ENCODE peak calls at places on chromosomes 2 and 18, in seven cellular contexts. One of them, this sample, is unnamed.

GRCh38 chr18:65091737-65092329 is 659.0 kb upstream of the CDH7 start:
- DNase-seq in stomach: no peak
- DNase-seq in GM12891: no peak
- DNase-seq in transverse colon: no peak
- DNase-seq in A549: peak
- DNase-seq in H54: no peak
- DNase-seq in IMR-90: peak
- DNase-seq in this sample: peak

GRCh38 chr2:238228700-238229099 is 11.1 kb downstream of the HES6 start:
- DNase-seq in stomach: peak
- DNase-seq in GM12891: no peak
- DNase-seq in transverse colon: no peak
- DNase-seq in A549: no peak
- DNase-seq in H54: no peak
- DNase-seq in IMR-90: peak
- DNase-seq in this sample: no peak

GRCh38 chr2:238498691-238499295 is 72.1 kb downstream of the ASB1 start:
- DNase-seq in stomach: peak
- DNase-seq in GM12891: no peak
- DNase-seq in transverse colon: no peak
- DNase-seq in A549: no peak
- DNase-seq in H54: no peak
- DNase-seq in IMR-90: no peak
- DNase-seq in this sample: no peak

GRCh38 chr18:25650201-25650941 is 298.4 kb upstream of the ZNF521 start:
- DNase-seq in stomach: no peak
- DNase-seq in GM12891: no peak
- DNase-seq in transverse colon: no peak
- DNase-seq in A549: no peak
- DNase-seq in H54: no peak
- DNase-seq in IMR-90: peak
- DNase-seq in this sample: no peak

GRCh38 chr2:61670591-61671503 is 132.7 kb upstream of the XPO1 start:
- DNase-seq in stomach: peak
- DNase-seq in GM12891: no peak
- DNase-seq in transverse colon: peak
- DNase-seq in A549: peak
- DNase-seq in H54: no peak
- DNase-seq in IMR-90: peak
- DNase-seq in this sample: no peak

GRCh38 chr2:146985753-146986152 is 859.1 kb upstream of the ACVR2A start:
- DNase-seq in stomach: no peak
- DNase-seq in GM12891: no peak
- DNase-seq in transverse colon: no peak
- DNase-seq in A549: no peak
- DNase-seq in H54: no peak
- DNase-seq in IMR-90: no peak
- DNase-seq in this sample: no peak

GRCh38 chr2:21740529-21740928 is 616.8 kb downstream of the TDRD15 start:
- DNase-seq in stomach: no peak
- DNase-seq in GM12891: no peak
- DNase-seq in transverse colon: no peak
- DNase-seq in A549: no peak
- DNase-seq in H54: no peak
- DNase-seq in IMR-90: peak
- DNase-seq in this sample: no peak

GRCh38 chr2:126901459-126901858 is 2.8 kb downstream of the TEX51 start:
- DNase-seq in stomach: peak
- DNase-seq in GM12891: no peak
- DNase-seq in transverse colon: no peak
- DNase-seq in A549: no peak
- DNase-seq in H54: no peak
- DNase-seq in IMR-90: no peak
- DNase-seq in this sample: no peak

GRCh38 chr18:68456985-68457384 is 257.9 kb downstream of the TMX3 start:
- DNase-seq in stomach: no peak
- DNase-seq in GM12891: no peak
- DNase-seq in transverse colon: no peak
- DNase-seq in A549: no peak
- DNase-seq in H54: no peak
- DNase-seq in IMR-90: peak
- DNase-seq in this sample: no peak

GRCh38 chr2:179965291-179965690 is 41.8 kb downstream of the CWC22 start:
- DNase-seq in stomach: no peak
- DNase-seq in GM12891: no peak
- DNase-seq in transverse colon: no peak
- DNase-seq in A549: no peak
- DNase-seq in H54: no peak
- DNase-seq in IMR-90: no peak
- DNase-seq in this sample: no peak

GRCh38 chr2:138724296-138724695 is 55.9 kb downstream of the NXPH2 start:
- DNase-seq in stomach: no peak
- DNase-seq in GM12891: no peak
- DNase-seq in transverse colon: no peak
- DNase-seq in A549: no peak
- DNase-seq in H54: no peak
- DNase-seq in IMR-90: no peak
- DNase-seq in this sample: no peak

GRCh38 chr18:10559566-10560456 is 34.0 kb downstream of the NAPG start:
- DNase-seq in stomach: no peak
- DNase-seq in GM12891: peak
- DNase-seq in transverse colon: no peak
- DNase-seq in A549: no peak
- DNase-seq in H54: no peak
- DNase-seq in IMR-90: peak
- DNase-seq in this sample: no peak

GRCh38 chr2:64996914-64997313 is 7.7 kb downstream of the SLC1A4 start:
- DNase-seq in stomach: no peak
- DNase-seq in GM12891: no peak
- DNase-seq in transverse colon: no peak
- DNase-seq in A549: peak
- DNase-seq in H54: no peak
- DNase-seq in IMR-90: no peak
- DNase-seq in this sample: no peak

GRCh38 chr2:170930132-170931109 is 1.4 kb downstream of the GORASP2 start:
- DNase-seq in stomach: no peak
- DNase-seq in GM12891: peak
- DNase-seq in transverse colon: peak
- DNase-seq in A549: peak
- DNase-seq in H54: peak
- DNase-seq in IMR-90: peak
- DNase-seq in this sample: peak

GRCh38 chr2:38375711-38376345 is 1.2 kb downstream of the ATL2 start:
- DNase-seq in stomach: no peak
- DNase-seq in GM12891: no peak
- DNase-seq in transverse colon: no peak
- DNase-seq in A549: no peak
- DNase-seq in H54: no peak
- DNase-seq in IMR-90: peak
- DNase-seq in this sample: no peak

GRCh38 chr2:69744456-69744855 is 2.5 kb downstream of the ANXA4 start:
- DNase-seq in stomach: no peak
- DNase-seq in GM12891: no peak
- DNase-seq in transverse colon: no peak
- DNase-seq in A549: no peak
- DNase-seq in H54: no peak
- DNase-seq in IMR-90: no peak
- DNase-seq in this sample: peak

GRCh38 chr2:202911513-202912341 is at the start of the genes CARF and WDR12:
- DNase-seq in stomach: peak
- DNase-seq in GM12891: peak
- DNase-seq in transverse colon: peak
- DNase-seq in A549: peak
- DNase-seq in H54: peak
- DNase-seq in IMR-90: peak
- DNase-seq in this sample: peak
- TF ChIP-seq POLR2A in stomach: no peak
- TF ChIP-seq POLR2A in GM12891: peak
- TF ChIP-seq POLR2A in transverse colon: peak
- TF ChIP-seq POLR2A in A549: peak
- TF ChIP-seq POLR2A in H54: peak
- TF ChIP-seq POLR2A in IMR-90: peak
- TF ChIP-seq POLR2A in this sample: peak

GRCh38 chr18:79487198-79488165 is 91.8 kb downstream of the NFATC1 start:
- DNase-seq in stomach: no peak
- DNase-seq in GM12891: no peak
- DNase-seq in transverse colon: no peak
- DNase-seq in A549: no peak
- DNase-seq in H54: no peak
- DNase-seq in IMR-90: no peak
- DNase-seq in this sample: no peak

GRCh38 chr18:79488311-79489047 is 92.7 kb downstream of the NFATC1 start:
- DNase-seq in stomach: no peak
- DNase-seq in GM12891: no peak
- DNase-seq in transverse colon: no peak
- DNase-seq in A549: no peak
- DNase-seq in H54: no peak
- DNase-seq in IMR-90: no peak
- DNase-seq in this sample: no peak

GRCh38 chr18:79490593-79491551 is 95.1 kb downstream of the NFATC1 start:
- DNase-seq in stomach: no peak
- DNase-seq in GM12891: no peak
- DNase-seq in transverse colon: no peak
- DNase-seq in A549: no peak
- DNase-seq in H54: no peak
- DNase-seq in IMR-90: no peak
- DNase-seq in this sample: no peak

GRCh38 chr18:79489900-79490592 is 94.3 kb downstream of the NFATC1 start:
- DNase-seq in stomach: no peak
- DNase-seq in GM12891: no peak
- DNase-seq in transverse colon: no peak
- DNase-seq in A549: no peak
- DNase-seq in H54: no peak
- DNase-seq in IMR-90: no peak
- DNase-seq in this sample: no peak

DNA sequence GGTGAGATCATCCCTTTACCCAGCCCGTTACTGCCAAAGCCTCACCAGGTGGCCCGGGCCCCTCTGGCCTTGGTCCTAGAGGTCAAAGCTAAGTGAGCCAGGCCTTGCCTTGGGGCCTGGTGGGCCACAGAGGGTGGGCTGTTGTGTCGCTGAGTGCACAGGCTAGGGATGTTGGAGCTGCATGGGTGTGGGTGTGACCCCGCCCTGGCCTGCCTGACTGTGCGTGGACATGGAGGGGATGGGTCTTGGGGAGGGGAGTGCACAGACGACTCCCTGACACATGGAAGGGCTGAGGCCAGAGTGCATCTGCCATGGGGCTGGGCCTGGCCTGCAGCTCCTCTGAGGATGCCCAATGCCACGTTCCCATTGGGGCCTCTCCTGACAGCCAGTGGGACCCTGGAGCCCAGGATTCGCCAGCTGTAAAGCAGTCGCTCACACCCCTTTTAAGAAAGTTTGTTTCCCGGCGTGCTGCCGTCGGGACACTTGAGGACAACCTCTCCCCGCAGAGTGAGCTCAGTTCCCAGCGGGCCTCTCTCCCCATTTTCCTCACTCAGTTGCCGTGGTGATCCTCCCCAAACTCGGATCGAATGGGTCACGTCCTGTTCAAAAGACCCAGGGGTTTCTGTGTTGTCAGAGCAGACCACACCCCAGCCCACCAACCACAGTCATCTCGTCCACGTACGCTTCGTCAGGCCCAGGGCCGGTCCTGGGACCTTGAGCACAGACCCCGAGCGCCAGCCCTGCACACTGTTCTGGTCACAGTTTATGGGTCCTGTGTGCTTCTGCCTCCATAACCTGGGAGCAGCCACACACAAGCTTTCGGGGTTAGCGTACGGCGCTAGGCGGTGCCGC is 93.5 kb downstream of the NFATC1 start:
- DNase-seq in stomach: no peak
- DNase-seq in GM12891: no peak
- DNase-seq in transverse colon: no peak
- DNase-seq in A549: no peak
- DNase-seq in H54: no peak
- DNase-seq in IMR-90: no peak
- DNase-seq in this sample: no peak
- TF ChIP-seq POLR2A in stomach: no peak
- TF ChIP-seq POLR2A in GM12891: no peak
- TF ChIP-seq POLR2A in transverse colon: no peak
- TF ChIP-seq POLR2A in A549: no peak
- TF ChIP-seq POLR2A in H54: no peak
- TF ChIP-seq POLR2A in IMR-90: no peak
- TF ChIP-seq POLR2A in this sample: no peak

DNA sequence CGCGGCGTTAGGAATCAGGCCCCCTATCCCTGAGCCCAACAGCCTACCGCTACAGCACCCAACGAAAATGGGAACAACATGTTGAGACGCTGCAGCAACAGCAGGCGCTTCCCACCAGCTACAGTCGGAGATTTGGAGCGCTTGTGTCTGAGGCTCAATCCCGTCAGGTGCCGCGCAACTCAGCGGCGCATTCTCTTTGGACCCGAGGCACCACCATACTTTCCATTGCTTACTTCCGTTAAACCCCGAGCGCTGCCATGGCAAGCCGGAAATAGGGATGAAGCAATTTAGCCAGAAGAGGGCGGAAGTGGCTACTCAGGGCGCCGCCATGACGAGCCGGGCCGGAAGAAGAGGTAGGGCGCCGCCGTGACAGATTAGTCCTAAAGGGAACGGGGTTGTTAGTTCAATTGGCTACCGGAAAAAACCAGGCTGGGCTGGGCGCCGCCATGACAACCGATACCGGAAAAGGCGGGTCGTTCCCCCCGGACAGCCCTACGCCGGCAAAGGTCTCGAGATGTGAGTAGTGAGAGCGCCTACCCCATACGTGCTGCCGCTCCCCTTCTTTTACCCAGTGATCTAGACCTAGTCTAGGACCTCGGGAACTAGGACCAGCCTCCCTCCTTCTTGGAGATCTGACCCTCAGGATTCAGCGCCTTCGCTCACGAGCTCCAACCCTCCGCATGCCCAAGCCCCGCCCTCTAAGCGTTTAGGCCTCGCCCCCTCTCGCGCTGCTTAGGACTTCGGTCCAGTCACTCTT is at the start of gene CHCHD5:
- DNase-seq in stomach: peak
- DNase-seq in GM12891: peak
- DNase-seq in transverse colon: peak
- DNase-seq in A549: peak
- DNase-seq in H54: peak
- DNase-seq in IMR-90: peak
- DNase-seq in this sample: peak
- TF ChIP-seq POLR2A in stomach: no peak
- TF ChIP-seq POLR2A in GM12891: peak
- TF ChIP-seq POLR2A in transverse colon: peak
- TF ChIP-seq POLR2A in A549: peak
- TF ChIP-seq POLR2A in H54: peak
- TF ChIP-seq POLR2A in IMR-90: peak
- TF ChIP-seq POLR2A in this sample: peak

GRCh38 chr2:101308432-101309210 is at the start of gene RNF149:
- DNase-seq in stomach: peak
- DNase-seq in GM12891: peak
- DNase-seq in transverse colon: peak
- DNase-seq in A549: peak
- DNase-seq in H54: peak
- DNase-seq in IMR-90: peak
- DNase-seq in this sample: peak
- TF ChIP-seq POLR2A in stomach: no peak
- TF ChIP-seq POLR2A in GM12891: peak
- TF ChIP-seq POLR2A in transverse colon: peak
- TF ChIP-seq POLR2A in A549: peak
- TF ChIP-seq POLR2A in H54: peak
- TF ChIP-seq POLR2A in IMR-90: peak
- TF ChIP-seq POLR2A in this sample: peak